ENCODE peak calls at places on chromosomes 1 and 21, in nine cellular contexts. D, H, F, E, A, T, C, O and V are unnamed samples.

GRCh38 chr1:222643603-222643936 is 25.7 kb downstream of the MIA3 start:
- DNase-seq in F (no peak), C (no peak), D (no peak), E (peak; percentile 33), T (no peak), O (no peak), H (peak; percentile 43), A (peak; percentile 59), V (peak; percentile 7)

GRCh38 chr1:111755321-111756123 is at the start of gene DDX20:
- DNase-seq in C (peak; percentile 93), A (peak; percentile 91), T (peak; percentile 85), H (peak; percentile 96), D (peak; percentile 93), E (peak; percentile 90), F (peak; percentile 95), O (peak; percentile 92), V (peak; percentile 85)

GRCh38 chr1:232553050-232553754 is 76.7 kb downstream of the SIPA1L2 start:
- DNase-seq in O (no peak), A (no peak), F (peak; percentile 23), E (no peak), H (no peak), D (peak; percentile 85), T (no peak), C (no peak), V (no peak)

GRCh38 chr1:203033917-203034316 is 7.6 kb downstream of the PPFIA4 start:
- DNase-seq in H (no peak), A (no peak), E (no peak), C (no peak), F (no peak), O (no peak), D (no peak), T (no peak), V (no peak)

GRCh38 chr1:118250232-118250631 is 65.2 kb upstream of the SPAG17 start:
- DNase-seq in D (no peak), F (no peak), H (no peak), C (no peak), E (no peak), T (no peak), O (no peak), A (no peak), V (no peak)

GRCh38 chr1:155082301-155082940 is 3.8 kb downstream of the EFNA3 start:
- DNase-seq in O (no peak), H (no peak), F (no peak), E (no peak), D (peak; percentile 17), T (no peak), A (no peak), C (no peak), V (no peak)

GRCh38 chr21:38329176-38329575 is 72.4 kb downstream of the KCNJ15 start:
- DNase-seq in T (no peak), C (no peak), A (no peak), D (no peak), O (no peak), H (no peak), F (no peak), E (no peak), V (no peak)

GRCh38 chr1:2330511-2331199 is 60.7 kb downstream of the MORN1 start:
- DNase-seq in C (no peak), D (no peak), H (peak; percentile 13), T (no peak), E (no peak), F (no peak), A (no peak), O (no peak), V (no peak)

GRCh38 chr1:172002725-172003345 is 161.5 kb downstream of the DNM3 start:
- DNase-seq in C (no peak), E (peak; percentile 69), O (no peak), F (peak; percentile 42), H (peak; percentile 54), T (no peak), D (no peak), A (peak; percentile 42), V (peak; percentile 13)

GRCh38 chr1:98969753-98970152 is 34.9 kb downstream of the PLPPR5 start:
- DNase-seq in O (no peak), D (no peak), A (no peak), E (no peak), T (no peak), C (no peak), F (no peak), H (no peak), V (no peak)

GRCh38 chr1:205013683-205014367 is 29.2 kb upstream of the CNTN2 start:
- DNase-seq in A (peak; percentile 91), F (peak; percentile 4), C (no peak), E (no peak), H (no peak), D (no peak), O (no peak), T (no peak), V (no peak)

GRCh38 chr1:167428418-167428817 is 89.9 kb downstream of the CD247 start:
- DNase-seq in C (no peak), D (no peak), E (no peak), T (no peak), F (no peak), O (no peak), H (no peak), A (no peak), V (peak; percentile 27)

GRCh38 chr1:87362834-87363426 is 34.2 kb downstream of the LMO4 start:
- DNase-seq in O (no peak), D (no peak), F (peak; percentile 75), H (no peak), A (no peak), T (no peak), E (no peak), C (no peak), V (no peak)

GRCh38 chr1:27637052-27637451 is 2.1 kb upstream of the FGR start:
- DNase-seq in F (no peak), D (no peak), H (no peak), T (no peak), A (no peak), E (no peak), C (no peak), O (no peak), V (no peak)

GRCh38 chr1:119617751-119618691 is 30.0 kb downstream of the ZNF697 start:
- DNase-seq in C (no peak), A (no peak), F (no peak), E (no peak), H (no peak), T (no peak), D (no peak), O (no peak), V (no peak)

GRCh38 chr1:14438127-14438769 is 160.2 kb upstream of the KAZN start:
- DNase-seq in O (no peak), C (no peak), D (no peak), E (no peak), H (no peak), T (no peak), F (no peak), A (no peak), V (no peak)